ENCODE peak calls at places on chromosomes 5 and 9, in four cellular contexts. I, M, H and B are unnamed samples.

GRCh38 chr9:73370053-73370452 is 218.4 kb downstream of the ANXA1 start:
- DNase-seq in M (no peak), I (no peak), H (no peak), B (peak; percentile 20)

GRCh38 chr5:30105186-30105585 is 1088.3 kb upstream of the CDH6 start:
- DNase-seq in M (no peak), I (no peak), H (no peak), B (no peak)

GRCh38 chr9:22446950-22447606 is 454 bp downstream of the DMRTA1 start:
- DNase-seq in M (peak; percentile 23), H (peak; percentile 69), I (peak; percentile 82), B (no peak)

GRCh38 chr9:137458194-137459146 is 664 bp downstream of the NSMF start:
- DNase-seq in H (no peak), I (peak; percentile 45), M (no peak), B (no peak)

GRCh38 chr9:128159073-128159783 is 837 bp upstream of the BBLN start:
- DNase-seq in M (no peak), H (no peak), I (no peak), B (no peak)

GRCh38 chr5:4017076-4017803 is 421.6 kb downstream of the IRX1 start:
- DNase-seq in I (no peak), M (no peak), H (no peak), B (no peak)

GRCh38 chr5:170809551-170809950 is 26.0 kb downstream of the GABRP start:
- DNase-seq in M (no peak), I (peak; percentile 73), H (peak; percentile 28), B (no peak)

GRCh38 chr9:122334916-122335315 is 35.9 kb upstream of the PTGS1 start:
- DNase-seq in M (no peak), I (no peak), H (no peak), B (no peak)

GRCh38 chr5:74665246-74665645 is 19.8 kb upstream of the HEXB start:
- DNase-seq in I (no peak), M (no peak), H (no peak), B (no peak)

GRCh38 chr5:36491860-36492259 is 114.5 kb upstream of the SLC1A3 start:
- DNase-seq in H (no peak), M (no peak), I (no peak), B (no peak)

GRCh38 chr9:131656356-131657030 is 83.4 kb downstream of the RAPGEF1 start:
- DNase-seq in M (no peak), H (peak; percentile 62), I (no peak), B (no peak)

GRCh38 chr5:159657766-159658165 is 258.5 kb upstream of the ADRA1B start:
- DNase-seq in I (no peak), H (no peak), M (no peak), B (no peak)

GRCh38 chr9:93565089-93565488 is 11.3 kb upstream of the PHF2 start:
- DNase-seq in I (no peak), H (no peak), M (no peak), B (no peak)

GRCh38 chr9:93567271-93567959 is 9.0 kb upstream of the PHF2 start:
- DNase-seq in M (no peak), H (no peak), I (no peak), B (no peak)

GRCh38 chr9:93569775-93570174 is 6.6 kb upstream of the PHF2 start:
- DNase-seq in I (no peak), M (no peak), H (no peak), B (no peak)

GRCh38 chr9:93568169-93568568 is 8.2 kb upstream of the PHF2 start:
- DNase-seq in M (no peak), I (no peak), H (no peak), B (no peak)

DNA sequence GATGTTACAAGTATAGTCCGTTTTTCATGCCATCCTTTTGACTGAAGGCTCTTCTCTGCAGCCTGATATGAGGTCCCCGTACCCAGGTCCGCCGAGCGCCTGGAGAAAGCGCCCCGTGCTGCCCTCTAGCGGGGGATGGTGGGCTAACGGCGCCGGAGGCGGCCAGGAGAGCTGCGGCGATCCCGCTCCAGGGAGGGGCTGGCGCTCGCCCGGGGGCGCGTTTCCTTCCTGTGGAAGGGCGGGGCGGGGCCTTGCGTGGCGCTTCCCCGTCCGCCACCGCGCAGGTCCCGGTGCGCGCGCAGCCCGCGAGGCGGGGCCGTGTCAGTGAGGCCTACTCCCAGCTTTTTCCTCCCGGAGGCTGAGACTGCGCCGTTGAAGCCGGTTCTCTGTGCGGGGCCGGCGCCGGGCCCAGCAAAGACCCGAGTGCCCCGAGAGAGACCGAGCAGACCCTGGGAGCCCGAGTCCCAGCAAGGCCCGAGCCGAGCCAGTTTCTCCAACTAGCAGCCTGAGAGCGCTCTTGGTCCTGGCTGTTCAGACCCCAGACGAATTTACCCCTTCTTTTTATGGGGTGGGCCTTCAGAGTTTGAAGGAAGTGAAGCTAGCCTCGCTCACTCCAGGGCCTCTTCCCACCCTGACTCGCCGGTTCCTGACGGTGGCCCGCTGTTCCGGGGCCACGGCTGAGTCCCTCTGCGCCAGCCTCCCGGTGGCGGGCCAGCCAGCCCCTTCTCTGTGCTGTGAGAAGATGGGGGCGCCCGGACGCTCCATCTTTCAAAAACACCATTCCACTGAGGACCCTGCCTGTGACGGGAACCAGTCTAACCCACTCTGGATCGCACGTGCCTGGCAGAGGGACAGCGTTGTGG is 9.7 kb upstream of the PHF2 start:
- DNase-seq in I (peak; percentile 96), H (peak; percentile 99), M (peak; percentile 92), B (peak; percentile 50)
- TF ChIP-seq POLR2AphosphoS5 in I (peak; percentile 83), H (peak; percentile 98), M (peak; percentile 76), B (peak; percentile 95)

GRCh38 chr5:181187500-181188213 is 17.3 kb downstream of the TRIM7 start:
- DNase-seq in M (no peak), I (peak; percentile 85), H (peak; percentile 73), B (no peak)
- TF ChIP-seq POLR2AphosphoS5 in M (no peak), I (no peak), H (peak; percentile 52), B (peak; percentile 17)

GRCh38 chr5:151155777-151156731 is 1.5 kb downstream of the ANXA6 start:
- DNase-seq in I (no peak), M (no peak), H (no peak), B (no peak)

GRCh38 chr5:151157426-151158286 is at the start of gene ANXA6:
- DNase-seq in I (peak; percentile 92), H (peak; percentile 85), M (peak; percentile 52), B (no peak)

GRCh38 chr5:151155149-151155776 is 2.3 kb downstream of the ANXA6 start:
- DNase-seq in H (no peak), M (no peak), I (no peak), B (no peak)

GRCh38 chr5:151158287-151158661 is 695 bp upstream of the ANXA6 start:
- DNase-seq in I (peak; percentile 64), M (no peak), H (no peak), B (no peak)

DNA sequence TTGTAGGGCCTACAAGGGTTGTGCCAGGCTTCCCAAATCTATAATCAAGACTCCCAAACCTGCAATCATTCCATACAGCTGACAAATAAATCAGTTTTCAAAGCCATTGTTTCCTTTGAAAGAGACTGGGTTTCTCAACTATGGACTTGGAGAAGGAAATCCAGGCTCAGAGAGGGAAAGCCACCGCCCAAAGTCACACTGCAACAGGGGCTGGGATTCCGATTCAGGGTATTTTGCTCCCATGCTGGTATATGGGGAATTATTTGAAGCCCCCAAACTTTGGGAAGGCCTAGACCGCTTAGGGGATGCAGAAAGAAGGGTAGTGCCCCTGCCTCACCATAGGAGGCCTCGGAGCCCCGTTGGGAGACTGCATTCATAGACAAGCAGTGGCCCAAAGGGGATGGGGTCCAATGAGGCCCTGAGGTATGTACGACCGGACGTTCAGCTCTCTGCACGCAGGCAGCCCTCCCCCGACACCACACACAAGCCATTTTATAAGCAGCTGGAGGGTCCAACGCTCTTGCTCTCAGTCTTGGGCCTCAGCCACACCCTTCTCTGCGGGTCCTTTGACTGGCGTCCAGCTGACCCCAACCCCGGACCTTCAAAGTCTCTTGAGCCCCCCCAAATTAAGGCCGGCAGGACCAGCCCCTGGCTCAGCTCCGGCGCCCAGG is 712 bp downstream of the ANXA6 start:
- DNase-seq in H (no peak), I (peak; percentile 65), M (peak; percentile 44), B (no peak)
- TF ChIP-seq POLR2AphosphoS5 in H (no peak), I (no peak), M (no peak), B (no peak)

DNA sequence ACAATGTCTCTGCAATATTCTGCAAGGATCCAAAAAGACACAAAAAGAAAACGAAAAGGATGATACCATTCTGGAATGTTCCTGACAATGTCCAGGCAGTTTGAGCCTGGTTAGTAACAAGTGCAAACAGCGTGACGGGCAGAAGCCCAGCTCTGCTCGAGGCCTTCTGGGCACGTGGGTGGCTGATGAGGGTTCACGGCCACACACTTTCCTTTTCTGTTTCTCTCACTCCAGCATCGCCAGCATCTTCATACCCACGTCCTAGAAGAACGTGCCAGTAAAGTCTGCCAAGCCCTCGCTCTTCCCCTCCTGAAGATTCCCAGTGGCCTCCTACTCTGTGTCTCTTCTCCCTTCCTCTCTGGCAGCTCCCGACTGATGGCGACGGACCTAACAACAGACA is 36.7 kb downstream of the COL23A1 start:
- DNase-seq in H (no peak), I (no peak), M (no peak), B (no peak)
- TF ChIP-seq POLR2AphosphoS5 in H (no peak), I (no peak), M (no peak), B (no peak)

DNA sequence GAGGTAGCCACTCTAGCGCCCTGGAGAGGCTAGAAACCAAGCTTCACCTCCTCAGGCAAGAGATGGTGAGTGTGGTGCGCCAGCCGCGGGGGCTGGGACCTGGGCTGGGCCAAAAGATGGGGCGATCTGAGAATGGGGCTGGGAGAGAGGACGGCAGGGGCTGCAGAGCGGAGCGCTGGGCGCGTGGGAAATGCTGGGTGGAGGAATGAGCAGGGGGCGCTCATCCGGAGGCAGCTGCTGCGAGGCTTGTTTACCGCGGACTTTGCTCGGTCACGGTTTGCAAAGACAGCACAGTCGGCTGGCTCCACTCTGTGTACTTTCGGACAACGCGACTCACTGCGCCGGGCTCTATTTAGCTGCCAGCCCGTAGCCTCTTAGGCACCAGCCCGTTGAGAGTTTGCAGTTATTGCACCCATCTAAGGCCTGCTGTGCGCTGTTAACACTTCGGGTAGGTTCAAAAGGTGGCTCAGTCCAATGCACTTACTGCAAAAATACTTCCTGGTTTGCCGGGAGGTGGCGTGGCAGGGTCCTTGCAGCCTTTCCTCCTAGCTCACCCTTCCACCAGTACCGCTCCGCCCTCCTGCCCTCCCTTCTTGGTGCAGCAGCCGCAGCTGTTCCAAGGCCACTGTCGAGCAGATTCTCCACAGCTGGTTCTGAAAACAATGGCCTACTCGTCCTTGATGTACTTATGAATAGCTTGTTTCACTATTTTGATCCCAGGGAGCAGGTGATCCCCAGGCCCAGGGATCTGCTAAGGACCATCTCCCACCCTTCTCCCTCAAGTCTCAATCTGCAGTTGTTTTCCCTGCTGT is 1.3 kb downstream of the LURAP1L start:
- DNase-seq in M (no peak), H (peak; percentile 82), I (peak; percentile 85), B (no peak)
- TF ChIP-seq POLR2AphosphoS5 in M (no peak), H (peak; percentile 72), I (peak; percentile 30), B (no peak)

DNA sequence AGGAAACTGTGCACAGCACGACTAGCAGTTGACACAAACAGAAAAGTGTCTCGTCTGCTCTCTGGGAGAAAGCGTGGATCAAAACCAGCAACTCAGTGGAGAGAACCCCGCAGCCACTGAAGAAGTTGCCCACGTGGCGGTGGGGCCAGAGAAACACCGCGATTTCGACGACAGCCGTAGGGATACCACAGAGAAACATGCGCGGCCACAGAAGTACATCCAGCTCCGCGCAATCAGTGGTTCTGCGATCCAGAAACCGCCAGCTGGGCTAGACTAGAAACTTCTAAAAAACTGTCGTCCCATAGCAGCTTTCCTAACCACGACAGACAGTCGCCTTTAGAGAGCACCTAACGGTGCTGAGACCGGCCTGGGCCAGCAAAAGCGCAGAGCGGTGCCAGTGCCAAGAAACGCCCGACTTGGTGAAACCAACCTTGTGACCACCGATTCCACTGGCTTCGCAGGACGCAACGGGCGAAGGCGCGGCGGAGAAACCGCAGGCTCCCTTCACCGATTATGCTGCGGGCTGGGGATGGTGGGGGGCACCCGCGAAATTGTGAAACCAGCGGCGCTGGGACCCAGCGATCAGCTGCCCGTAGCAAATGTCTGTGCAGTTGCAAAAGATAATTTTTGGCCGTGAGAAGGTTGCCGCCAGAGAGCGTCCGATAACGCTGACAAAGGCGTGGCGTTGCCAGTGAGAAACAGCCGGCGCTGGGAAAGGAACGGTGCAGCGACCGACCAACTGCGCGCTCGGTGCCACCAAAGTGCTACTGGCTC is 2.7 kb upstream of the ANXA2R start:
- DNase-seq in H (peak; percentile 59), M (peak; percentile 37), I (peak; percentile 55), B (no peak)
- TF ChIP-seq POLR2AphosphoS5 in H (peak; percentile 49), M (no peak), I (no peak), B (peak; percentile 37)

GRCh38 chr5:14895301-14895700 is 23.7 kb upstream of the ANKH start:
- DNase-seq in M (no peak), I (no peak), H (no peak), B (no peak)
- TF ChIP-seq POLR2AphosphoS5 in M (no peak), I (no peak), H (no peak), B (no peak)